ENCODE peak calls at places on chromosomes 1 and 21, in nine cellular contexts. E, A, G, L, Y, T, X, M and B are unnamed samples.

GRCh38 chr21:44602474-44602871 is 2.1 kb downstream of the KRTAP10-7 start:
- DNase-seq in E (no peak), A (no peak), G (no peak), L (no peak), Y (no peak), T (no peak), X (no peak), M (no peak), B (no peak)

GRCh38 chr1:246677842-246678241 is 46.4 kb upstream of the SCCPDH start:
- DNase-seq in E (no peak), A (no peak), G (no peak), L (no peak), Y (peak), T (no peak), X (no peak), M (no peak), B (no peak)

GRCh38 chr1:201276891-201277290 is 6.4 kb upstream of the PKP1 start:
- DNase-seq in E (no peak), A (no peak), G (no peak), L (no peak), Y (no peak), T (no peak), X (no peak), M (no peak), B (no peak)

GRCh38 chr1:84689514-84690396 is 506 bp downstream of the SSX2IP start:
- DNase-seq in E (peak), A (peak), G (no peak), L (peak), Y (peak), T (peak), X (peak), M (no peak), B (no peak)

GRCh38 chr1:15351301-15351700 is 58.4 kb upstream of the EFHD2 start:
- DNase-seq in E (no peak), A (no peak), G (no peak), L (no peak), Y (no peak), T (no peak), X (no peak), M (no peak), B (no peak)

GRCh38 chr1:29648798-29649374 is 412.6 kb downstream of the PTPRU start:
- DNase-seq in E (no peak), A (peak), G (no peak), L (no peak), Y (no peak), T (no peak), X (no peak), M (no peak), B (no peak)

GRCh38 chr1:150017206-150017750 is 6.8 kb upstream of the OTUD7B start:
- DNase-seq in E (no peak), A (no peak), G (no peak), L (no peak), Y (peak), T (no peak), X (no peak), M (no peak), B (no peak)

GRCh38 chr1:181604482-181604881 is 121.2 kb downstream of the CACNA1E start:
- DNase-seq in E (no peak), A (no peak), G (no peak), L (no peak), Y (no peak), T (no peak), X (no peak), M (no peak), B (no peak)

GRCh38 chr1:84960371-84960770 is 36.5 kb downstream of the MCOLN2 start:
- DNase-seq in E (peak), A (no peak), G (no peak), L (no peak), Y (no peak), T (peak), X (no peak), M (no peak), B (no peak)

GRCh38 chr1:29972664-29973063 is 736.3 kb downstream of the PTPRU start:
- DNase-seq in E (no peak), A (no peak), G (no peak), L (no peak), Y (no peak), T (no peak), X (no peak), M (no peak), B (no peak)

GRCh38 chr1:169833179-169833901 is 38.6 kb upstream of the METTL18 start:
- DNase-seq in E (no peak), A (no peak), G (no peak), L (no peak), Y (no peak), T (no peak), X (no peak), M (no peak), B (no peak)

GRCh38 chr1:46067652-46068051 is 64.8 kb downstream of the PIK3R3 start:
- DNase-seq in E (no peak), A (no peak), G (no peak), L (no peak), Y (no peak), T (no peak), X (no peak), M (no peak), B (no peak)

GRCh38 chr1:46062651-46063319 is 69.6 kb downstream of the PIK3R3 start:
- DNase-seq in E (no peak), A (no peak), G (no peak), L (no peak), Y (no peak), T (no peak), X (no peak), M (no peak), B (no peak)

GRCh38 chr1:46061146-46061545 is 71.3 kb downstream of the PIK3R3 start:
- DNase-seq in E (no peak), A (no peak), G (no peak), L (no peak), Y (no peak), T (no peak), X (no peak), M (no peak), B (no peak)

GRCh38 chr1:46065405-46065804 is 67.0 kb downstream of the PIK3R3 start:
- DNase-seq in E (no peak), A (no peak), G (no peak), L (no peak), Y (no peak), T (no peak), X (no peak), M (no peak), B (no peak)

DNA sequence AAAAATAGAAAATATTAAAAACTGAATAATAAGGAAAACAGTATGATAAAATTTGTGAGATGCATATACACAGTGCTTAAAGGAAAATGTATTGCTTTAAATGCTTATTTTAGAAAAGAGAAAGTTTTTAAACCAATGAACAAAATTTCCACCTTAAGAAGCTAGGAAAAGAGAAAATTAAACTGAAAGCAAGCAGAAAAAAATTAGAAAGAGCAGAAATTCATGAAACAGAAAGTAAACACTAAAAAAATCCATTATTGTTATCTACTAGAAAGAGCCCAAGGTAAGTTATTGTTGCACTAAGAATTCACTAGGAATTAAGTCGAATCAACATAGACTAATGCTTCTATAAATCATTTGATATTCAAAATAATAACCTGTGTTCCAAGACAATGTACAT is 67.7 kb downstream of the PIK3R3 start:
- DNase-seq in E (no peak), A (no peak), G (no peak), L (no peak), Y (no peak), T (no peak), X (no peak), M (no peak), B (no peak)
- TF ChIP-seq CTCF in E (no peak), A (no peak), G (no peak), L (no peak), Y (no peak), T (no peak), X (no peak), M (no peak), B (no peak)

DNA sequence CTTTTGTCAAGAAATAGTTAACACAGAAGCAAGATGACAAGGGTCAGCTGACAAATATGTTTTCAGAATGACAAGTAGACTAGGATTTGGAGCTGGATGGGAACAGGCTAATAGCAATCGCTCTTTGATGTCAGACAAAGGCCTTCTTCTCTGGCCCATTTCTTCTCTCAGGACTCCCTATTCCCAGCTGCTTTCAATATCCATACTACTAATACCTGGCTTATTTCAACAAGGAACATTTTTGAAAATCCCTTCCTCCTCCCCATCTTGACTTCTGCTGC is 68.2 kb downstream of the MACF1 start:
- DNase-seq in E (no peak), A (no peak), G (no peak), L (no peak), Y (no peak), T (no peak), X (no peak), M (no peak), B (no peak)
- H3K4me3 ChIP-seq in E (no peak), A (no peak), G (peak), L (no peak), Y (no peak), T (no peak), X (no peak), M (no peak), B (no peak)

DNA sequence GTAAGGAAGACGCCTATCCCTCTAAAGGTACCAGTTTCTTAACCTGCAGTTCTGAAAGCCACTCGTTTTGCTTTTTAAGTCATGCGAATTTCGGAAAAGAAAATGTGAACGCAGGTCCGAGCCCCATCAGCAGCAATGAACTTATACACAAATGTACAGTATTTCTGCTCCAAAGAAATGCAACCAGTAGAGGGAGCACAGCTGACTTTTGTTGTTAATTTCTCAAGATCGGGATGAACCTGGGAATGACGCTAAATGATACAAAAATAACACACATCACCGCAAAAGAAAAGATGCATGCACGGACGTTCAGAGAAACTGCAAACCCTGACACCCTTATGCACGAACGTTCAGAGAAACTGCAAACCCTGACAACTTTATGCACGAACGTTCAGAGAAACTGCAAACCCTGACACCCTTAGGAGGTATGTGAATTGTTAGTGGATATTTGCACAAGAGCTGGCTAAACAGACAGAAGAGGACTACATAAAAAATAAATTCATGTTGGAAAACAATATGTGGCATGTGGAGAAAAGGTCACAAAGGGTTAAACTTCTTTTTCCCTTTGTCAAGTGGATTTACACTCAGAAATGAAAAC is 3.5 kb upstream of the TIAM1 start:
- DNase-seq in E (no peak), A (no peak), G (no peak), L (peak), Y (no peak), T (peak), X (no peak), M (no peak), B (no peak)
- TF ChIP-seq CTCF in E (no peak), A (no peak), G (peak), L (peak), Y (no peak), T (no peak), X (no peak), M (peak), B (peak)

GRCh38 chr1:208683141-208683540 is 439.0 kb upstream of the PLXNA2 start:
- DNase-seq in E (no peak), A (no peak), G (no peak), L (no peak), Y (no peak), T (no peak), X (no peak), M (no peak), B (no peak)
- H3K4me3 ChIP-seq in E (no peak), A (no peak), G (no peak), L (no peak), Y (no peak), T (no peak), X (no peak), M (no peak), B (no peak)

GRCh38 chr21:39456665-39457064 is 4.9 kb downstream of the SH3BGR start:
- DNase-seq in E (no peak), A (no peak), G (no peak), L (no peak), Y (no peak), T (no peak), X (no peak), M (no peak), B (no peak)
- TF ChIP-seq CTCF in E (no peak), A (peak), G (no peak), L (peak), Y (no peak), T (peak), X (no peak), M (no peak), B (peak)

GRCh38 chr1:88659552-88659951 is 24.5 kb upstream of the PKN2 start:
- DNase-seq in E (no peak), A (no peak), G (no peak), L (no peak), Y (no peak), T (no peak), X (no peak), M (no peak), B (no peak)

GRCh38 chr1:88661188-88661587 is 22.9 kb upstream of the PKN2 start:
- DNase-seq in E (no peak), A (no peak), G (no peak), L (no peak), Y (no peak), T (no peak), X (no peak), M (no peak), B (no peak)

GRCh38 chr1:88658419-88658818 is 25.7 kb upstream of the PKN2 start:
- DNase-seq in E (no peak), A (no peak), G (no peak), L (no peak), Y (no peak), T (no peak), X (no peak), M (no peak), B (no peak)

GRCh38 chr1:88661951-88662664 is 22.0 kb upstream of the PKN2 start:
- DNase-seq in E (no peak), A (no peak), G (no peak), L (no peak), Y (no peak), T (no peak), X (no peak), M (no peak), B (no peak)

DNA sequence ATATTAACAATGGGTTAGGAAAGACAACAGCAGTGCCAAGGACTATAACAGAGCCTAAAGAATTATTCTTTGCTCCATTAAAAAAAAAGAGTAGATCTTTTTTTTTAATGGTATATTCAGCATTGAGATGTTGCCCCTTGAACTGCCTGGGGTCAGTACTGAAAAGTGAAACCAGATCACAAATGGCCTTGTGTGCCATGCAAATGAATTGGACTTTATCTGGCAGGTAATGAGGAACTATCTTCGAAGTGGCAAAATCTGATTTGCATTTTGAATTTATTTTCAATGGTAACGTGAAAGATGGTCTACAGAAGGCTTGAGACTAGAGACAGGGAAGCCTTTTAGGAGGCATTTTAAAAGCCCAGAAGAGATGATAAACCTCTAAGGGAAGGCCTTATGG is 21.4 kb upstream of the PKN2 start:
- DNase-seq in E (no peak), A (no peak), G (no peak), L (no peak), Y (no peak), T (no peak), X (no peak), M (no peak), B (no peak)
- H3K4me3 ChIP-seq in E (no peak), A (no peak), G (no peak), L (no peak), Y (no peak), T (no peak), X (no peak), M (no peak), B (no peak)

GRCh38 chr1:230728710-230729392 is 14.9 kb upstream of the AGT start:
- DNase-seq in E (no peak), A (no peak), G (no peak), L (no peak), Y (peak), T (no peak), X (no peak), M (no peak), B (no peak)
- TF ChIP-seq CTCF in E (no peak), A (no peak), G (no peak), L (no peak), Y (no peak), T (no peak), X (no peak), M (no peak), B (no peak)

DNA sequence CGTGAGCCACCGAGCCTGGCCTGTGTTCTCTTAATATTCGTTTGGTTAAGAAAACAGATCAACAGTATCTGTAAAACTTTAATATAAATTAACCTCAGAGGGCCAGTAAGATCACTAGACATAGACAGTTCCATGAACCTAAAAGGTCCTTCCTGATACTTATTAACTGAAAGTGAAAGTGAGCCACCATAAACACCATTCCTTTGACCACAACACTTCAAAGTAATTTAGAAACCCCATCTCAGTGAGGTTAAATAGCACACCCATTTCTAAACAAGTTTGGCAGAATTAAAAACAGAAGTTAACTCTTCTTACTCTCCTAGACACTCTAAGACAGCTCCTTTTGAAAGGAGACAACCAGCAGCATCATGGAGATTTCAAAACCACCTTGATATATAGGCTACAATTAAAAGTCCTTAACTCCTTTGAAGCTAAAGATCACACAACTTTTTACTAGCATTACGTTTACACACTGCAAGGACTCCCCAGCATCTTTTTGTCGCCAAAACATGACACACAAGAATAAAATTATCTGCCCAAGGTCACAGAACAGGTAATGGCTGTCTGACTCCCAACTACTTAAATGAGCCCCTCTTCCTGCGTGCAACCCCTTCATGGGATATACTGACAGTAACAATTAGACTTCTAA is 2.2 kb downstream of the RNF19B start:
- DNase-seq in E (no peak), A (no peak), G (peak), L (no peak), Y (no peak), T (no peak), X (no peak), M (no peak), B (no peak)
- H3K4me3 ChIP-seq in E (peak), A (peak), G (peak), L (no peak), Y (peak), T (peak), X (peak), M (peak), B (peak)

DNA sequence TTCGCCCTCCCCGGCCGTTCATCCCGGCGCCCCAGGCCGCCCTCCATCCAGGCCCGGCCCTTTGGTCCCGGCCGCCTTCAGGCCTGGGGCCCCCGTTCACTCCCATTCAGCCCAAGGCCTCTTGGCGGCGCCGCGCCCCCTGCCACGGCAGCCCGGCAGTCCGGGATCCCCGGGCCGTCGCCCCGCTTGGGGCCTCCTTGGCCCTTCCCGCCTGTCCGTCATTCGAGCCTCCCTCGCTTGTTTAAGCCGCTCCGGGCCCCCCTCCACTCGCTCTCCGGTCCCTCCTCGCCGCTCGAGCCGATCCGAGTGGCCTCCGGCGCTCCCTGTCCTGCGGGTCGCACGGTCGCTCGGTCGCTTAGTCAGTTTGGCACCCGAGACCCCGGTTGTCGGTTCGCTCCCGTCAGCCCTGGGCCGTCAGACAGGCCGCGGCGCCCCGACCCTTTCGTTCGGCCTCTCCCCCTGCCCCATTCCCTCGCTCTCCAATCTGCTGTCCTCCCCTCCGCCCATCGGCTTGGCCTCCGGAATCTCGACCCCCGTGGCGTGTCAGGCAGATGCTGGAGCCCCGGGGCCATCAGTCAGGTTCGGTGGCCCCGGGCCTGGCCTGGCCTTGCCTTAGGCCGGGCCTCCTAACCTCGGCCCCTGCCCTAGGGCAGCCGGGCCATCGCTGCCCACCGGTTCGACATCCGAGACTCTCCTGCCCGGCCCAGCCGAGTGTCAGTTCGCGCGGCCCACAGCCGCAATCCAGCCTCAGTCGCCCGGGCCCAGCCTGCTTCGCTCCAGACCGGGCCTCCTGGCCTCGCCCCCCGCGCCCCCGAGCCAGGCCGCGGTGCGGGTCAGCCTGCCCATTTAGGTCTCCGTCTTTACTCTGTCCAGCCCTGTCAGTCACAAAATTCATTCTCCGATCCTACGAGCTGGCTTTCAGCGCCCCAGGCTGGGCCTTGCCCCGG is 1.1 kb downstream of the LRRC41 start:
- DNase-seq in E (peak), A (peak), G (peak), L (peak), Y (peak), T (peak), X (peak), M (peak), B (no peak)
- TF ChIP-seq CTCF in E (no peak), A (no peak), G (peak), L (peak), Y (peak), T (peak), X (no peak), M (peak), B (peak)